ENCODE peak calls at places on chromosome 3, in eight cellular contexts. J is GM10248; F is AG10803; A is stimulated activated CD8-positive, alpha-beta memory T cell treated with anti-CD3 and anti-CD28 coated beads, Interleukin-15, amount 100 ng/mL, for 24 hours; V is iPS DF 6.9; X is CD4-positive, alpha-beta T cell; R is anterior cingulate cortex; T is midbrain. E is an unnamed sample.

GRCh38 chr3:196254376-196255283 is 32.9 kb downstream of the PCYT1A start:
- DNase-seq in V (no peak), A (no peak), X (no peak), F (no peak), R (no peak), J (no peak), T (no peak), E (no peak)

GRCh38 chr3:58824285-58824684 is 157.7 kb upstream of the FAM3D start:
- DNase-seq in R (peak), J (peak), V (peak), T (peak), F (peak), X (no peak), A (no peak), E (peak)

GRCh38 chr3:140219923-140220452 is 285.0 kb downstream of the CLSTN2 start:
- DNase-seq in V (no peak), F (no peak), A (no peak), T (no peak), X (no peak), R (no peak), J (no peak), E (no peak)

GRCh38 chr3:195450731-195451229 is 8.0 kb upstream of the ACAP2 start:
- DNase-seq in R (no peak), A (no peak), F (peak), T (no peak), J (no peak), V (no peak), X (no peak), E (no peak)

GRCh38 chr3:34312684-34313083 is 514.3 kb downstream of the PDCD6IP start:
- DNase-seq in R (no peak), A (no peak), V (no peak), J (no peak), T (no peak), X (no peak), F (no peak), E (no peak)

GRCh38 chr3:100277255-100277800 is 16.5 kb downstream of the TBC1D23 start:
- DNase-seq in F (no peak), A (no peak), T (no peak), J (no peak), R (no peak), X (no peak), V (no peak), E (no peak)

GRCh38 chr3:17810759-17811158 is 68.3 kb upstream of the TBC1D5 start:
- DNase-seq in X (no peak), T (no peak), F (peak), V (no peak), R (no peak), J (no peak), A (no peak), E (peak)

GRCh38 chr3:13193320-13194284 is 120.4 kb upstream of the IQSEC1 start:
- DNase-seq in R (no peak), F (no peak), T (no peak), X (no peak), V (no peak), A (no peak), J (no peak), E (no peak)

E was measured in RKO.